ENCODE peak calls at places on chromosomes 4 and X, in ten cellular contexts. A, Z, Q, K, N, H, U, S, C and I are unnamed samples.

GRCh38 chr4:110009526-110009925 is 96.8 kb downstream of the EGF start:
- DNase-seq in N (no peak), Q (no peak), C (no peak), H (no peak), S (no peak), Z (no peak), A (no peak), K (no peak), U (no peak), I (no peak)

GRCh38 chr4:135325264-135325663 is 1123.7 kb upstream of the PABPC4L start:
- DNase-seq in Z (no peak), Q (no peak), K (no peak), C (no peak), S (no peak), U (no peak), H (no peak), A (no peak), N (no peak), I (no peak)

GRCh38 chr4:169985881-169986280 is 40.3 kb downstream of the MFAP3L start:
- DNase-seq in Z (no peak), N (no peak), C (no peak), K (no peak), S (no peak), H (no peak), A (no peak), Q (no peak), U (no peak), I (no peak)

GRCh38 chr4:88702780-88703179 is 5.2 kb upstream of the NAP1L5 start:
- DNase-seq in N (no peak), A (no peak), Q (no peak), H (no peak), U (no peak), C (no peak), S (no peak), Z (no peak), K (no peak), I (no peak)

GRCh38 chrX:1593286-1594271 is 2.2 kb downstream of the AKAP17A start:
- DNase-seq in A (no peak), H (no peak), Q (no peak), U (no peak), N (no peak), S (no peak), Z (no peak), K (peak), C (no peak), I (no peak)

GRCh38 chr4:173415092-173415491 is 16.2 kb upstream of the SCRG1 start:
- DNase-seq in Q (no peak), H (no peak), K (no peak), U (no peak), Z (no peak), C (no peak), A (no peak), S (no peak), N (no peak), I (no peak)

GRCh38 chr4:2799971-2800690 is 7.2 kb downstream of the SH3BP2 start:
- DNase-seq in S (no peak), Z (no peak), N (peak), K (peak), Q (no peak), U (no peak), C (no peak), H (no peak), A (no peak), I (peak)

GRCh38 chrX:43813898-43814297 is 68.4 kb downstream of the MAOB start:
- DNase-seq in K (no peak), A (no peak), C (no peak), Q (peak), S (peak), Z (no peak), H (peak), U (no peak), N (no peak), I (peak)

GRCh38 chrX:48021026-48021900 is 14.5 kb downstream of the SPACA5 start:
- DNase-seq in Q (peak), Z (peak), K (peak), N (no peak), A (peak), C (peak), H (peak), U (peak), S (peak), I (peak)

GRCh38 chrX:73448379-73448778 is 1.5 kb downstream of the CDX4 start:
- DNase-seq in K (no peak), S (no peak), N (no peak), U (no peak), H (peak), A (no peak), Z (no peak), Q (peak), C (no peak), I (no peak)

GRCh38 chrX:119870626-119871131 is 854 bp downstream of the RNF113A start:
- DNase-seq in K (peak), C (peak), Z (no peak), S (peak), H (peak), Q (peak), U (peak), A (no peak), N (no peak), I (peak)

GRCh38 chr4:151417164-151417571 is 8.2 kb downstream of the FHIP1A start:
- DNase-seq in N (no peak), S (peak), Q (no peak), H (peak), U (no peak), A (no peak), K (no peak), Z (no peak), C (peak), I (no peak)

GRCh38 chrX:116239944-116240391 is 69.4 kb downstream of the AGTR2 start:
- DNase-seq in C (no peak), U (no peak), H (no peak), A (no peak), Z (no peak), K (no peak), Q (no peak), S (peak), N (no peak), I (peak)

GRCh38 chr4:126405369-126405982 is 1090.7 kb downstream of the FAT4 start:
- DNase-seq in K (no peak), U (no peak), Z (no peak), N (no peak), Q (peak), A (no peak), C (peak), H (peak), S (peak), I (no peak)

GRCh38 chrX:73829890-73830466 is 267.0 kb downstream of the CHIC1 start:
- DNase-seq in Z (no peak), K (no peak), C (no peak), A (no peak), H (no peak), S (no peak), Q (no peak), N (no peak), U (no peak), I (no peak)

GRCh38 chr4:168449740-168450442 is 30.4 kb downstream of the DDX60L start:
- DNase-seq in S (peak), H (no peak), Z (no peak), N (peak), Q (no peak), A (no peak), C (no peak), K (no peak), U (no peak), I (no peak)

GRCh38 chr4:3391422-3391821 is 50.3 kb upstream of the HGFAC start:
- DNase-seq in N (no peak), Z (no peak), Q (no peak), S (no peak), U (no peak), K (no peak), A (no peak), H (no peak), C (no peak), I (no peak)

GRCh38 chr4:103429283-103429682 is 231.1 kb upstream of the CENPE start:
- DNase-seq in Z (peak), H (peak), N (no peak), K (no peak), Q (peak), A (no peak), C (peak), S (peak), U (no peak), I (no peak)

GRCh38 chr4:165364452-165365080 is 14.2 kb upstream of the CPE start:
- DNase-seq in N (no peak), Z (no peak), K (no peak), S (peak), H (no peak), A (no peak), Q (no peak), C (peak), U (no peak), I (no peak)

GRCh38 chr4:95546866-95547707 is 1.7 kb downstream of the UNC5C start:
- DNase-seq in Q (peak), C (no peak), K (no peak), N (no peak), Z (no peak), S (no peak), U (no peak), H (peak), A (no peak), I (no peak)

GRCh38 chr4:55781809-55782208 is 37.8 kb upstream of the EXOC1L start:
- DNase-seq in N (no peak), C (no peak), A (no peak), U (no peak), K (no peak), Z (no peak), S (no peak), H (no peak), Q (no peak), I (peak)